ENCODE peak calls at places on chromosomes 16 and 17, in eight cellular contexts. F is CD8-positive, alpha-beta memory T cell; I is Peyer's patch; Z is left ventricle myocardium inferior; H is colonic mucosa; P is cardiac muscle cell; A is lung; X is ovary. G is an unnamed sample. For H3K36me3 and H3K4me1, the result is how much of the 10 kb centered on the place peaks cover.

GRCh38 chr17:38485146-38485468 is 56.8 kb downstream of the ARHGAP23 start:
- DNase-seq in F (no peak), I (no peak), Z (no peak), H (no peak), P (no peak), A (no peak), X (no peak), G (no peak)

GRCh38 chr17:39676198-39676819 is 8.1 kb downstream of the PNMT start:
- DNase-seq in F (peak), I (peak), Z (peak), H (peak), P (peak), A (peak), X (no peak), G (no peak)

GRCh38 chr16:51154271-51155171 is 3.5 kb upstream of the SALL1 start:
- DNase-seq in F (no peak), I (no peak), Z (no peak), H (no peak), P (no peak), A (no peak), X (no peak), G (no peak)

GRCh38 chr17:45641541-45641940 is 142.6 kb upstream of the CRHR1 start:
- DNase-seq in F (no peak), I (peak), Z (no peak), H (no peak), P (no peak), A (no peak), X (no peak), G (no peak)

GRCh38 chr17:65558683-65559311 is 2.7 kb downstream of the AXIN2 start:
- DNase-seq in F (no peak), I (no peak), Z (no peak), H (peak), P (no peak), A (no peak), X (peak), G (peak)

GRCh38 chr17:83100853-83101391 is 21.5 kb downstream of the METRNL start:
- DNase-seq in F (no peak), I (peak), Z (no peak), H (no peak), P (no peak), A (no peak), X (no peak), G (no peak)

GRCh38 chr16:58332997-58333700 is 38.3 kb upstream of the PRSS54 start:
- DNase-seq in F (no peak), I (no peak), Z (no peak), H (no peak), P (no peak), A (no peak), X (no peak), G (no peak)

GRCh38 chr17:16215965-16216316 is 607 bp upstream of the NCOR1 start:
- DNase-seq in F (peak), I (peak), Z (no peak), H (peak), P (no peak), A (peak), X (no peak), G (peak)

GRCh38 chr16:51298800-51299199 is 147.7 kb upstream of the SALL1 start:
- DNase-seq in F (no peak), I (no peak), Z (no peak), H (no peak), P (no peak), A (no peak), X (no peak), G (no peak)

GRCh38 chr17:12365805-12366204 is 299.9 kb upstream of the MYOCD start:
- DNase-seq in F (no peak), I (no peak), Z (no peak), H (no peak), P (no peak), A (no peak), X (no peak), G (no peak)

GRCh38 chr17:31388770-31389672 is 2.5 kb upstream of the RAB11FIP4 start:
- DNase-seq in F (no peak), I (no peak), Z (no peak), H (no peak), P (peak), A (no peak), X (no peak), G (peak)

GRCh38 chr17:59149841-59150511 is 5.0 kb downstream of the SKA2 start:
- DNase-seq in F (no peak), I (no peak), Z (no peak), H (no peak), P (no peak), A (no peak), X (no peak), G (no peak)

GRCh38 chr17:59451706-59452105 is 113.7 kb upstream of the DHX40 start:
- DNase-seq in F (no peak), I (no peak), Z (no peak), H (no peak), P (peak), A (no peak), X (no peak), G (no peak)

GRCh38 chr17:2034806-2035548 is 5.0 kb downstream of the DPH1 start:
- DNase-seq in F (no peak), I (no peak), Z (no peak), H (no peak), P (peak), A (no peak), X (no peak), G (no peak)

GRCh38 chr16:88454315-88455057 is 1.4 kb downstream of the ZFPM1 start:
- DNase-seq in F (peak), I (peak), Z (no peak), H (peak), P (no peak), A (no peak), X (peak), G (no peak)

GRCh38 chr17:36978810-36979584 is 30.2 kb downstream of the AATF start:
- DNase-seq in F (no peak), I (no peak), Z (no peak), H (no peak), P (peak), A (no peak), X (no peak), G (peak)

GRCh38 chr16:72978212-72978611 is 69.7 kb downstream of the ZFHX3 start:
- DNase-seq in F (no peak), I (no peak), Z (no peak), H (no peak), P (peak), A (no peak), X (no peak), G (no peak)

GRCh38 chr17:14593956-14594355 is 293.1 kb downstream of the HS3ST3B1 start:
- DNase-seq in F (no peak), I (no peak), Z (no peak), H (no peak), P (no peak), A (no peak), X (no peak), G (no peak)

GRCh38 chr17:75182319-75182568 is 515 bp downstream of the SUMO2 start:
- DNase-seq in F (no peak), I (no peak), Z (no peak), H (no peak), P (no peak), A (peak), X (no peak), G (no peak)

GRCh38 chr16:49556252-49557069 is 182.9 kb downstream of the C16orf78 start:
- DNase-seq in F (no peak), I (no peak), Z (no peak), H (no peak), P (peak), A (no peak), X (no peak), G (peak)

GRCh38 chr17:28228109-28228840 is 90.7 kb upstream of the TMEM97 start:
- DNase-seq in F (no peak), I (no peak), Z (no peak), H (no peak), P (peak), A (no peak), X (no peak), G (no peak)

GRCh38 chr16:58500329-58501241 is 642 bp downstream of the NDRG4 start:
- DNase-seq in F (no peak), I (no peak), Z (no peak), H (no peak), P (no peak), A (no peak), X (no peak), G (no peak)

GRCh38 chr17:13919818-13920217 is 149.5 kb upstream of the COX10 start:
- DNase-seq in F (no peak), I (no peak), Z (no peak), H (no peak), P (no peak), A (no peak), X (no peak), G (peak)

GRCh38 chr16:85148959-85149358 is 36.7 kb upstream of the CIBAR2 start:
- DNase-seq in F (no peak), I (no peak), Z (no peak), H (no peak), P (no peak), A (no peak), X (no peak), G (peak)

GRCh38 chr17:14205992-14206461 is 30.6 kb downstream of the CDRT15 start:
- DNase-seq in F (peak), I (peak), Z (peak), H (peak), P (no peak), A (peak), X (no peak), G (no peak)

GRCh38 chr17:33520404-33521032 is 227.4 kb upstream of the ASIC2 start:
- DNase-seq in F (no peak), I (peak), Z (peak), H (peak), P (peak), A (no peak), X (peak), G (peak)

GRCh38 chr17:6823011-6823442 is 8.5 kb downstream of the TEKT1 start:
- DNase-seq in F (no peak), I (no peak), Z (no peak), H (no peak), P (peak), A (no peak), X (no peak), G (no peak)

GRCh38 chr17:62587554-62587953 is 39.9 kb upstream of the MRC2 start:
- DNase-seq in F (no peak), I (no peak), Z (no peak), H (no peak), P (no peak), A (peak), X (no peak), G (no peak)

GRCh38 chr16:19935696-19936095 is 51.0 kb upstream of the GPRC5B start:
- DNase-seq in F (no peak), I (no peak), Z (no peak), H (no peak), P (peak), A (no peak), X (no peak), G (peak)

GRCh38 chr17:52134641-52135040 is 23.9 kb downstream of the CA10 start:
- DNase-seq in F (no peak), I (no peak), Z (no peak), H (no peak), P (no peak), A (no peak), X (no peak), G (no peak)

GRCh38 chr16:17275076-17275732 is 195.6 kb downstream of the XYLT1 start:
- DNase-seq in F (no peak), I (peak), Z (no peak), H (peak), P (no peak), A (no peak), X (no peak), G (no peak)

GRCh38 chr17:67289174-67289876 is 44.3 kb upstream of the HELZ start:
- DNase-seq in F (no peak), I (peak), Z (peak), H (peak), P (peak), A (peak), X (peak), G (peak)

GRCh38 chr16:73390936-73391335 is 343.0 kb upstream of the ZFHX3 start:
- DNase-seq in F (no peak), I (no peak), Z (no peak), H (no peak), P (no peak), A (no peak), X (no peak), G (no peak)

GRCh38 chr16:27317738-27318398 is 4.1 kb downstream of the IL4R start:
- DNase-seq in F (no peak), I (no peak), Z (no peak), H (no peak), P (no peak), A (no peak), X (no peak), G (no peak)

GRCh38 chr16:27318399-27319256 is 4.9 kb downstream of the IL4R start:
- DNase-seq in F (peak), I (peak), Z (peak), H (peak), P (peak), A (peak), X (no peak), G (no peak)

GRCh38 chr16:27319257-27319965 is 5.6 kb downstream of the IL4R start:
- DNase-seq in F (no peak), I (peak), Z (no peak), H (peak), P (no peak), A (no peak), X (no peak), G (peak)

GRCh38 chr16:27321013-27321960 is 7.5 kb downstream of the IL4R start:
- DNase-seq in F (no peak), I (peak), Z (no peak), H (no peak), P (no peak), A (no peak), X (no peak), G (no peak)

GRCh38 chr16:27320261-27321012 is 6.7 kb downstream of the IL4R start:
- DNase-seq in F (peak), I (peak), Z (no peak), H (no peak), P (no peak), A (no peak), X (no peak), G (no peak)
- H3K27ac ChIP-seq in F (no peak), I (peak), Z (peak), H (peak), P (peak), A (peak), X (no peak), G (peak)

DNA sequence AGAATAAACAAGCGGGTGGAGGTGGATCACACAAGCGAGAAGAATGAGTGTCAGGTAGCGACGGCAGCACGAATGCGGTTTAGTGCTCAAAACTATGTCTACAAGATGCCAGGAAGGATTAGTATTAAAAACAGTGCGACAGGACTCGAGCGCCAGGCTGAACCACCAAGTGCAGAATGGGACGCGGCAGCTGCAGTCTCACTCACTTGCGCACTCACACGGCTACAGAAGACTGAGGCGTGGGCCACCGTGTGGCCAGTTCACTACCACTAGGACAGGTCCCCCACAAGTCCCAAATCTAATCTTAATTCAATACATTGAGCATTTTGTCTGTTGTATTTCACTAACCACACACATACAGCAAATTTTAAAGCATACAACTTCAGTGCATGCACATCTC is 35.7 kb upstream of the TRAP1 start:
- DNase-seq in F (no peak), I (peak), Z (no peak), H (no peak), P (no peak), A (no peak), X (no peak), G (no peak)
- H3K36me3 ChIP-seq in F (under half), I (under half), Z (half or more), H (under half), P (under half), A (under half), X (under half), G (under half)

DNA sequence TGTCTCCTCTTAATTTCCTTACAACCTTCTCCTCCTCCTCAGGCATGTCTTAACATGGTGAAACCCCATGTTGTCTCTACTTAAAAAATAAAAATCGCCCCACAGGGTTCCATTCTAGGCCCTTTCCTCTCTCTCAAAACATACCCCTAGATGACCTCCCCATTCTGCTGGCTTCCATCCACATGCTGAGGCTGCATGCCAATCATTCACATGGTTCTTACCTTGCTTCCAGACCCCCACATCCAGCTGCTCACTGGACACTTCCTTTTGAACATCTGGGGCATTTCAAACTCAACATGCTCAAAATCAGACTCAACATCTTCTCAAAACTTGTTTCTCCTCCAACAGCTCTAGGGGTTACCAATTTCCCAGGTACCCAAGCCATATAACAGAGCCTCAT is 12.4 kb upstream of the CTCF start:
- DNase-seq in F (no peak), I (no peak), Z (no peak), H (no peak), P (no peak), A (no peak), X (no peak), G (no peak)
- H3K4me1 ChIP-seq in F (under half), I (under half), Z (half or more), H (under half), P (under half), A (under half), X (under half), G (under half)

GRCh38 chr16:57058291-57058861 is 34.0 kb upstream of the CPNE2 start:
- DNase-seq in F (no peak), I (no peak), Z (no peak), H (no peak), P (no peak), A (no peak), X (no peak), G (no peak)

GRCh38 chr16:57064995-57065394 is 27.4 kb upstream of the CPNE2 start:
- DNase-seq in F (no peak), I (no peak), Z (no peak), H (no peak), P (no peak), A (no peak), X (no peak), G (no peak)

GRCh38 chr16:57062329-57062728 is 30.1 kb upstream of the CPNE2 start:
- DNase-seq in F (no peak), I (no peak), Z (no peak), H (no peak), P (no peak), A (no peak), X (no peak), G (peak)

GRCh38 chr16:57061084-57061905 is 31.1 kb upstream of the CPNE2 start:
- DNase-seq in F (no peak), I (peak), Z (peak), H (no peak), P (peak), A (peak), X (peak), G (peak)

DNA sequence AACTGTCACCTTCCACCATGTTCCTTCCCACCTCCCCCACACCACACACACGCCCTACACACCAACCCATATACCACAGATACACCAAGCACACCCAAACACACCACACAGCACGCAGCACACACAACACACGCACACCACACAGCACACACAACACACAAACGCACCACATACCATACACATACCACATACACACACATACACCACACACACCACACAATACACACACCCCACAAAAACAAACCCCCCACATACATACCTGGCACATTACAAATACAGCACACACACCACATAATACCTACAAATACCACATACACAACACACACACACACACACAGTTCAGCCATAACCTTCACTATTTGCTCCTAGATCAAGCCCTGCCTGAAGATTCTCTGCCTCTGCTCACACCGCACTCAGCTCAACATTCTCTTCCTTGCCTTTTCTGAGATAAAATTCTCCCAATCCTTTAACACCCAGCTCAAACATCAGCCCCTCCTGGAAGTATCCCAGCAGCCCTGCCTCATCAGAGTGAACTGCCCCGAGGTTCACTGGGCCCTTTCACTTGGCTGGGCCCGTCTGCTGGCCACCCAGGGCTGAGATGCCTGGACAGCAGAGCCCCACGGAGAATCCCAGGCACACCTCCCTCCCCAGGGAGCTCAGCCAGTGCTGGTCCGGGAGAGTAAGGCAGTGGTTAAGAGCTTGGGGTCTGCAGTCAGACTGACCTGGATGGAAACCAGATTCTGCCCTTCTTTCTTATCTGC is 31.9 kb upstream of the CPNE2 start:
- DNase-seq in F (no peak), I (no peak), Z (no peak), H (no peak), P (peak), A (no peak), X (no peak), G (no peak)
- H3K27ac ChIP-seq in F (no peak), I (peak), Z (peak), H (no peak), P (no peak), A (peak), X (peak), G (peak)

DNA sequence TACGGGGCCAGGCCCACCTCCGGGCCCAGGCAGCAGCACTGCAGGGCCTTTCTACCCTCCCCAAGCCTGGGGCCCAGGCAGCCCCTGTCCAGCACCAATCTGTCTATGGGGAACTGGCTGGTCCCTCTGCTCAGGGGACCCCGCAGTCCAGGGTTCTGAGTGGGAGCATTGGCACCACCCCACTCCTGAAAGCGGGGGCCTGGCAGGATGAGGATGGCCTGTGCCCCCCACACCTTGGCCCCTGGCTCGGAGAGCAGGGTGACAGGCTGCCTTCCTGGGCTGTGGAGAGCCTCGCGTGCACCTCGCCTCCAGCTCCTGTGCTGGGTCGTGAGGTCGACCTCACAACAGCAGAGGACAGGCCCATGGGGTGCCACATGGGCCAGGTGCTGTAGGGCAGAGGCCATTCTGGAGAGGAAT is 1.4 kb downstream of the NPB start:
- DNase-seq in F (no peak), I (no peak), Z (no peak), H (no peak), P (no peak), A (no peak), X (no peak), G (no peak)
- H3K36me3 ChIP-seq in F (under half), I (under half), Z (under half), H (under half), P (under half), A (half or more), X (under half), G (under half)

G was measured in SJCRH30.